ENCODE peak calls at places on chromosome 14, in ten cellular contexts. X is fibroblast of lung, E is body of pancreas, O is iPS DF 6.9, T is cardiac muscle cell, C is fibroblast of mammary gland, Y is left lung, D is adipocyte, N is SK-N-SH, S is lung. F is an unnamed sample.

GRCh38 chr14:94328196-94328595 is 5.1 kb upstream of the SERPINA6 start:
- DNase-seq in T (no peak), C (no peak), N (no peak), E (no peak), Y (no peak), D (no peak), X (no peak), O (no peak), S (no peak), F (no peak)

GRCh38 chr14:98176910-98177309 is 1095.1 kb downstream of the BCL11B start:
- DNase-seq in D (no peak), Y (no peak), E (no peak), N (no peak), C (no peak), O (no peak), S (no peak), T (no peak), X (no peak), F (no peak)

GRCh38 chr14:39731912-39732311 is 299.7 kb upstream of the FBXO33 start:
- DNase-seq in N (no peak), X (no peak), C (no peak), E (no peak), O (peak), S (no peak), T (no peak), Y (no peak), D (no peak), F (no peak)

GRCh38 chr14:104953097-104953496 is 25.1 kb downstream of the AHNAK2 start:
- DNase-seq in O (no peak), E (no peak), N (no peak), X (no peak), C (no peak), S (no peak), D (no peak), T (no peak), Y (no peak), F (no peak)

GRCh38 chr14:32693114-32693513 is 245.6 kb upstream of the NPAS3 start:
- DNase-seq in D (no peak), X (peak), S (no peak), C (peak), O (no peak), T (peak), E (no peak), N (no peak), Y (peak), F (no peak)

GRCh38 chr14:72665259-72665658 is 228.6 kb downstream of the DPF3 start:
- DNase-seq in S (no peak), C (peak), X (peak), E (no peak), D (peak), N (no peak), T (peak), O (no peak), Y (no peak), F (peak)

GRCh38 chr14:104897286-104898194 is 27.1 kb upstream of the PLD4 start:
- DNase-seq in D (no peak), N (peak), C (no peak), X (no peak), E (peak), O (no peak), Y (peak), S (no peak), T (no peak), F (no peak)

GRCh38 chr14:73180385-73180805 is 44.1 kb downstream of the PSEN1 start:
- DNase-seq in O (no peak), E (no peak), Y (no peak), X (peak), N (no peak), C (peak), S (no peak), T (peak), D (peak), F (peak)

GRCh38 chr14:51774209-51774608 is 86.2 kb upstream of the GNG2 start:
- DNase-seq in O (no peak), X (no peak), Y (no peak), E (no peak), C (no peak), S (no peak), D (no peak), N (no peak), T (no peak), F (no peak)

GRCh38 chr14:99624971-99625370 is 20.0 kb upstream of the HHIPL1 start:
- DNase-seq in O (no peak), N (no peak), X (no peak), T (no peak), Y (no peak), E (no peak), S (no peak), C (no peak), D (no peak), F (peak)

GRCh38 chr14:31864937-31865855 is 211.9 kb upstream of the ARHGAP5 start:
- DNase-seq in X (no peak), N (no peak), C (no peak), D (no peak), S (no peak), E (no peak), T (no peak), O (no peak), Y (no peak), F (peak)

GRCh38 chr14:76773188-76773885 is 12.1 kb downstream of the VASH1 start:
- DNase-seq in O (no peak), Y (peak), D (peak), X (peak), N (peak), E (peak), C (peak), S (peak), T (peak), F (peak)

GRCh38 chr14:95305940-95306339 is 13.8 kb downstream of the CLMN start:
- DNase-seq in Y (no peak), T (no peak), N (no peak), C (no peak), O (no peak), E (no peak), S (no peak), X (no peak), D (no peak), F (no peak)

GRCh38 chr14:99732436-99733220 is 48.5 kb downstream of the CYP46A1 start:
- DNase-seq in T (no peak), E (peak), C (no peak), O (no peak), Y (peak), S (no peak), X (no peak), D (no peak), N (no peak), F (no peak)

GRCh38 chr14:66174453-66174891 is 311.7 kb upstream of the CCDC196 start:
- DNase-seq in O (no peak), N (no peak), T (peak), D (peak), Y (no peak), E (no peak), C (no peak), S (no peak), X (no peak), F (no peak)

GRCh38 chr14:44982594-44982993 is 20.6 kb downstream of the TOGARAM1 start:
- DNase-seq in D (no peak), X (no peak), Y (no peak), N (no peak), E (no peak), C (no peak), S (no peak), O (no peak), T (no peak), F (no peak)

GRCh38 chr14:52694761-52695480 is 437 bp downstream of the ERO1A start:
- DNase-seq in C (peak), O (no peak), E (peak), Y (peak), D (peak), N (peak), X (peak), T (peak), S (peak), F (peak)

GRCh38 chr14:34450542-34450915 is 11.5 kb downstream of the SPTSSA start:
- DNase-seq in S (no peak), Y (no peak), C (no peak), D (no peak), N (no peak), T (no peak), E (no peak), X (no peak), O (no peak), F (no peak)

GRCh38 chr14:98446508-98446907 is 825.5 kb downstream of the BCL11B start:
- DNase-seq in D (no peak), S (no peak), C (no peak), E (no peak), Y (no peak), N (no peak), O (no peak), T (no peak), X (no peak), F (no peak)

GRCh38 chr14:33839193-33840076 is 111.4 kb downstream of the EGLN3 start:
- DNase-seq in N (peak), S (peak), T (peak), C (peak), E (peak), X (peak), Y (no peak), D (peak), O (no peak), F (peak)

GRCh38 chr14:72736348-72736747 is 157.6 kb downstream of the DPF3 start:
- DNase-seq in S (no peak), D (peak), E (no peak), N (peak), T (no peak), O (no peak), X (peak), Y (no peak), C (peak), F (no peak)

GRCh38 chr14:55352201-55352600 is 59.4 kb downstream of the ATG14 start:
- DNase-seq in X (no peak), O (no peak), C (no peak), E (no peak), D (no peak), S (no peak), Y (no peak), N (no peak), T (no peak), F (no peak)

GRCh38 chr14:58082491-58083098 is 69.4 kb downstream of the ARMH4 start:
- DNase-seq in Y (no peak), O (no peak), C (peak), N (no peak), X (peak), D (peak), E (no peak), T (peak), S (no peak), F (peak)

GRCh38 chr14:79629372-79629771 is 581.9 kb downstream of the DIO2 start:
- DNase-seq in T (no peak), Y (no peak), X (no peak), D (no peak), S (no peak), C (no peak), N (no peak), O (no peak), E (no peak), F (no peak)

GRCh38 chr14:104651876-104652260 is 37.5 kb upstream of the INF2 start:
- DNase-seq in E (no peak), X (no peak), O (no peak), T (no peak), S (no peak), D (no peak), C (no peak), Y (no peak), N (no peak), F (no peak)

GRCh38 chr14:100836961-100837811 is 11.3 kb downstream of the MEG3 start:
- DNase-seq in O (no peak), N (no peak), E (no peak), X (no peak), T (no peak), D (no peak), C (no peak), S (no peak), Y (no peak), F (no peak)

GRCh38 chr14:90677484-90678045 is 138.7 kb downstream of the TTC7B start:
- DNase-seq in C (peak), S (no peak), N (no peak), E (no peak), T (peak), X (peak), Y (no peak), D (peak), O (no peak), F (peak)

GRCh38 chr14:99410019-99410418 is 70.6 kb downstream of the SETD3 start:
- DNase-seq in D (no peak), C (no peak), O (no peak), S (no peak), Y (no peak), T (no peak), N (no peak), X (no peak), E (no peak), F (no peak)

GRCh38 chr14:31420013-31420318 is 384 bp downstream of the HEATR5A start:
- DNase-seq in D (no peak), E (peak), S (peak), C (no peak), T (no peak), O (peak), N (peak), X (no peak), Y (peak), F (peak)

GRCh38 chr14:81767266-81767987 is 233.8 kb upstream of the SEL1L start:
- DNase-seq in Y (no peak), O (no peak), N (no peak), C (no peak), S (no peak), T (no peak), E (no peak), X (no peak), D (no peak), F (no peak)

GRCh38 chr14:102374264-102374663 is 11.5 kb downstream of the TECPR2 start:
- DNase-seq in N (no peak), X (no peak), T (no peak), C (no peak), D (no peak), S (no peak), E (no peak), O (no peak), Y (no peak), F (no peak)
- H3K4me3 ChIP-seq in N (no peak), X (no peak), T (no peak), C (no peak), D (no peak), S (no peak), E (no peak), O (no peak), Y (no peak), F (no peak)

DNA sequence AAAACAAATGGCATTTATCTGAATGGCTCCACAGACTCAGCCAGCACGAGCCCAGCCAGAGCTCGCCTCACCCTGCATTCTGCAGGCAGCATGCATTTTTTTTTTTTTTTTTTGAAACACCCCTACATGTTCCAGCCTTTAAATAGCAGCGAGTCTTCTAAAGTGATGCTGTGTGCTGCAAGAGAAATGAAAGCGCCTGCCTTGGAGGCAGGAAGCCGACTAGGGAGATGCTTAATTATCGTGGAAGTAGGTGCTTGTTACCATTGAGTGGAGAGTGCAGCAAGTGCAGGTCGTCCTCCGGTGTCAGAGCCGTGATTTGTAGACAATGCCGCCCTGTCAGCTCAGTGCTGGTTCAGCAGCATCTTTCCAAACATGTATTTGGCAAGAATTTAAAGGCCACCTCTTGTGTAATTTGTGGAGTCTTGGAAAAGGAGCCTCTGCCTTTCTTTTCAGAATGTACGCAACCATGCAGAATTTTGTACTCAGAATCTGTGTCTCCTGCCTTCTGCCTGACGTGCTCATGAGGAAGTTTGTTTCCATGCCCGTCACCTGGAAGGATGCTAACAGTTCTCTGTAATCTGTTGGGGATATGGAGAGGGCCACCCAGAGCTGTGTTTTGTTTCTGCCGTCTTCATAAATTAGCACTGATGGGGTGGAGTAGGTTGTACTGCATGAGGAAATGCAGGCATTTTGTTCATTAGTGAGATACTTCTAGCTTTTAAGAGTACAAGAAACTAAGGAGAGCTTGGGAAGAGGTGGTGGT is 345.9 kb upstream of the RGS6 start:
- DNase-seq in E (no peak), Y (no peak), N (peak), X (peak), D (peak), C (peak), O (no peak), T (peak), S (no peak), F (peak)
- H3K4me3 ChIP-seq in E (no peak), Y (no peak), N (peak), X (peak), D (peak), C (peak), O (no peak), T (no peak), S (no peak), F (no peak)

DNA sequence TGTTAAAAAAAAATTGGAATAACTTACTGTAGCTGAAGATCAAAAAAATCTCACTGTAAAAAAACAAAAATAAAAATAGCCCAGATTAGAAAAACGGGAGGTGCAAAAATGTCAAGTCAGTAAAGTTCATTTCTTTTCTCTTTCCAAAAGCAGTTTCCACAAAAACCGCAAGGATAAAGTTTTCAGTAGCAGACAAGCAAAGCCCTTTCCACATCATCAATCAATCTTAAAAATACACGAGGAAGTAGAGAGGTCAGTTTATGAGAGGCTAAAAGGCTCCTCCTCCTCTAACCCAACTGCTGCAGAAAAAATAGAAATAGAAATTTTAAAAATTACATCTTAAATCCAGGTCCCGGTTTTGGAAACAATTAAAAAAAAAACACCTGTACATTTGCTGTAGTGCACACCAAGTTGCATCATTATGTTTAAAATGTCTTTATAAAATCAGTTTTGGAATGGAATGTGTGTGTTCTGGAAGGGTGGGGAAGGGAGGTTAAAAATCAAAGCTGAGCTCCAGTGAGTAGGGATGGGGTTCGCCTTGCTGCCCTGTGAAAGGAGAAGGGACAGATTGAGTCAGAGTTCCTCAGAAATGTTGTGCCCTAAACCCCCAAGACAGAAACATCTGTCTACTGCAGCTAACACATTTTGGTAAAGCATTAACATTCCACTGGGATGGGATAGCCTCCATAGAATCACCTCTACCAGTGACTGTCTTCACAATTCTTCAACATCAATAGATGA is 5.8 kb downstream of the HNRNPC start:
- DNase-seq in O (no peak), N (no peak), D (peak), Y (no peak), T (no peak), S (no peak), E (no peak), X (peak), C (peak), F (no peak)
- H3K4me3 ChIP-seq in O (no peak), N (no peak), D (peak), Y (peak), T (no peak), S (no peak), E (no peak), X (peak), C (peak), F (peak)

GRCh38 chr14:22526744-22527143 is 62.3 kb downstream of the DAD1 start:
- DNase-seq in O (no peak), D (no peak), S (no peak), E (no peak), C (no peak), Y (no peak), T (no peak), X (no peak), N (no peak), F (no peak)

GRCh38 chr14:22532345-22533056 is 56.5 kb downstream of the DAD1 start:
- DNase-seq in X (peak), N (no peak), O (no peak), D (no peak), E (no peak), Y (no peak), S (no peak), T (peak), C (peak), F (no peak)

GRCh38 chr14:22533057-22533704 is 55.8 kb downstream of the DAD1 start:
- DNase-seq in T (no peak), N (no peak), Y (no peak), X (no peak), C (no peak), D (no peak), O (no peak), E (no peak), S (no peak), F (no peak)

GRCh38 chr14:22531451-22532344 is 57.3 kb downstream of the DAD1 start:
- DNase-seq in S (no peak), X (no peak), O (no peak), N (no peak), T (no peak), D (no peak), C (no peak), E (no peak), Y (no peak), F (no peak)

GRCh38 chr14:22530101-22530500 is 58.9 kb downstream of the DAD1 start:
- DNase-seq in D (no peak), Y (no peak), X (no peak), S (no peak), O (no peak), E (no peak), C (no peak), N (no peak), T (no peak), F (no peak)
- H3K4me3 ChIP-seq in D (no peak), Y (no peak), X (no peak), S (no peak), O (no peak), E (no peak), C (no peak), N (no peak), T (no peak), F (no peak)

F was measured in epithelial cell of esophagus.